ENCODE peak calls at places on chromosomes 6 and 20, in four cellular contexts. J, X, U and O are unnamed samples. For H3K4me1, the result is how much of the 10 kb centered on the place peaks cover.

GRCh38 chr6:108115598-108116058 is 41.1 kb upstream of the OSTM1 start:
- DNase-seq in J (peak), U (no peak), X (peak), O (peak)

GRCh38 chr6:1574083-1574761 is 35.5 kb upstream of the FOXC1 start:
- DNase-seq in J (no peak), U (no peak), X (no peak), O (no peak)

GRCh38 chr6:34182751-34183531 is 37.1 kb upstream of the GRM4 start:
- DNase-seq in U (peak), X (no peak), J (no peak), O (no peak)

GRCh38 chr6:148497256-148497655 is 154.6 kb downstream of the SASH1 start:
- DNase-seq in J (no peak), U (no peak), X (no peak), O (no peak)

GRCh38 chr20:46004187-46004586 is 4.5 kb upstream of the MMP9 start:
- DNase-seq in U (no peak), J (no peak), X (no peak), O (no peak)

GRCh38 chr6:130625825-130626500 is 201.2 kb upstream of the SMLR1 start:
- DNase-seq in J (no peak), U (peak), X (no peak), O (no peak)

GRCh38 chr6:39086294-39086693 is 28.7 kb downstream of the SAYSD1 start:
- DNase-seq in X (no peak), J (no peak), U (peak), O (no peak)

GRCh38 chr20:56845546-56846081 is 216.5 kb downstream of the TFAP2C start:
- DNase-seq in X (no peak), J (no peak), U (no peak), O (no peak)

GRCh38 chr6:154766993-154767392 is 33.8 kb downstream of the SCAF8 start:
- DNase-seq in U (no peak), J (no peak), X (no peak), O (no peak)

GRCh38 chr20:51013577-51014330 is 9.2 kb downstream of the KCNG1 start:
- DNase-seq in X (no peak), J (no peak), U (no peak), O (no peak)
- TF ChIP-seq PBX3 in X (no peak), J (no peak), U (no peak), O (no peak)

DNA sequence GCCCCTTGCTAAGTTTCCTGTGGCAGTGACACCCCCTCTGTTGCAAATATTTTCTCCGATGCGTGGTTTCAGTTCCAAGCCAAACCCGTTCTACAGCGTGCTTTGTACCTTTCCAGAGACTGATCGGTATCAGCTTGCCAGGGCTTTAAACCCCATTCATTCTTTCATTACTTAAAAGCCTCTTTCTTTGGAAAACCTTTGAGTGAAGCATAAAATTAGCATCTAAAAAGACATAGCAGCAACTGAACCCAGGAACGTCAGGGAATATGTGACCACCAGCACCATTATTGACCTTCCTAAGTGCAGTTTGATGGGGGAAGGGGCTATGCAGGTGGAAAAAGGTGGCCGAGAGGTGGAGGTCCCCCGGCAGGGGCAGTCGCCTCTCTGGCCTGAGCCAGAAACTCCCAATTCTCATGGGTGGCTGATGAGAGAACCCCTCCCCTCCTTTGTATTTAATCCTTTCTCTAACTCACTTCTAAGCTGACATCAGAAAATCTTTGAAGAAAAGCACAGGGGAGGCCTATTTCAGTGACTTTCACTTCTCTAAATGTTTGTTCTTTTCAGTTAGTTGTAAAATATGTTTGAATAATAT is 89.4 kb downstream of the RSPH3 start:
- DNase-seq in U (peak), J (no peak), X (no peak), O (no peak)
- H3K4me1 ChIP-seq in U (under half), J (under half), X (under half), O (under half)

DNA sequence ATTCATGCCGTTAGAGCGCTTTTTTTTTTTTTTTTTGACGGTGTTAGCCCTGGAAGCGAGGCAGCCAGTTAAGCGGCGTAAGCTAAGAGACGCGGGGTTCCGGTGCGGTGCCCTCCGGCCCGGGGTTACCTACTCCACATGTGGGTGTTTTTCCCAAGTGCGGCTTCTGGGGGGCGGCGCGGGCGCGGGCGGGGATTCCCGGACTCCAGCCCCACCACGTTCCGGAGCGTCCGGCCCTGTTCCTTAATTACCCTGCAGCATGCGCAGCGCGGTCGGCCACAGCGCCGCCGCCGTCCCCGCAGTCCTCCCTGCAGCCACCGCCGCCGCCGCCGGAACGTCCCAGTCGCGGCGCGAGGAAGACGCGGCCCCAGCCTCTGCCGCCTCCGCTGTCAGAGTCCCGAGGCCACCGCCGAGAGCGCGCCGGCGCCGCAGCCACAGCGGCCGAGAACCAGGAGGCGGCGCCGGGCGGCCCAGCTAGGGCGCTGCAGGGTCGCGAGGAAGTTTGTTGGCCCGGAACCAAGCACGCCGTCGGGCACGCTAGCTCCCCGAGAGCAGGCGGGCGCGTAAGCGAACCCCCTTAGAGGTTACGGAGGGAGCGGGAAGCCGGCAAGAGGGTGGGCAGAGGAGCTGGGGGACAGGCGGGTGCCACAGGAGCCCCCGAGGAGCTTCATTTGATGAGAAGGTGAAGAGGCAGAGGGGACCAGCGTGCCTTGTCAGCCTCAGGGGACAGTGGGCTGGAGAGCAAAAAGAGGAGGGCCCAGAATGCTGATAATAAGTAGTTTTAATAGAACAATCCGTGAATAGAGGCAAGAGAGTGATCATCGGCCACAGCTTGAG is 937 bp downstream of the COL19A1 start:
- DNase-seq in J (peak), U (no peak), X (peak), O (peak)
- TF ChIP-seq PBX3 in J (no peak), U (no peak), X (no peak), O (no peak)

GRCh38 chr20:47257771-47258170 is 98.7 kb downstream of the ZMYND8 start:
- DNase-seq in U (no peak), J (no peak), X (no peak), O (no peak)

GRCh38 chr20:47253860-47254259 is 102.6 kb downstream of the ZMYND8 start:
- DNase-seq in U (no peak), J (no peak), X (no peak), O (no peak)

GRCh38 chr20:47256665-47257236 is 99.7 kb downstream of the ZMYND8 start:
- DNase-seq in X (no peak), J (no peak), U (no peak), O (no peak)

GRCh38 chr20:47258745-47259695 is 97.5 kb downstream of the ZMYND8 start:
- DNase-seq in J (no peak), X (no peak), U (peak), O (peak)

GRCh38 chr20:47257256-47257655 is 99.2 kb downstream of the ZMYND8 start:
- DNase-seq in U (no peak), X (no peak), J (no peak), O (no peak)
- H3K4me1 ChIP-seq in U (under half), X (under half), J (under half), O (under half)